ENCODE peak calls at places on chromosomes 5 and 9, in nine cellular contexts. E is cardiac fibroblast, G is endothelial cell, Z is left ventricle myocardium inferior, R is spleen, U is foreskin fibroblast, Q is choroid plexus epithelial cell, I is GM10248, M is endothelial cell of umbilical vein. X is an unnamed sample.

GRCh38 chr9:126399251-126399650 is 72.6 kb downstream of the MVB12B start:
- DNase-seq in E (no peak), G (no peak), Z (no peak), R (no peak), U (no peak), Q (no peak), I (no peak), M (no peak), X (no peak)

GRCh38 chr5:78113689-78114088 is 180.8 kb downstream of the AP3B1 start:
- DNase-seq in E (no peak), G (no peak), Z (no peak), R (no peak), U (no peak), Q (no peak), I (peak), M (no peak), X (peak)

GRCh38 chr9:127706836-127707241 is at the start of gene CFAP157:
- DNase-seq in E (peak), G (peak), Z (no peak), R (no peak), U (no peak), Q (no peak), I (no peak), M (no peak), X (no peak)

GRCh38 chr5:151700816-151701215 is 14.1 kb upstream of the SPARC start:
- DNase-seq in E (no peak), G (no peak), Z (no peak), R (no peak), U (no peak), Q (no peak), I (peak), M (no peak), X (peak)

GRCh38 chr5:169803077-169803981 is 166.3 kb downstream of the DOCK2 start:
- DNase-seq in E (peak), G (no peak), Z (peak), R (no peak), U (peak), Q (peak), I (no peak), M (no peak), X (no peak)

GRCh38 chr9:91825422-91825821 is 124.6 kb downstream of the ROR2 start:
- DNase-seq in E (peak), G (no peak), Z (no peak), R (no peak), U (peak), Q (peak), I (no peak), M (no peak), X (no peak)

GRCh38 chr5:6469836-6470235 is 21.2 kb downstream of the UBE2QL1 start:
- DNase-seq in E (no peak), G (no peak), Z (no peak), R (no peak), U (no peak), Q (no peak), I (no peak), M (no peak), X (no peak)

GRCh38 chr5:77855369-77855768 is 79.2 kb upstream of the TBCA start:
- DNase-seq in E (no peak), G (no peak), Z (no peak), R (no peak), U (no peak), Q (no peak), I (no peak), M (no peak), X (no peak)

GRCh38 chr5:10145922-10146321 is 103.8 kb downstream of the ATPSCKMT start:
- DNase-seq in E (peak), G (no peak), Z (no peak), R (no peak), U (peak), Q (peak), I (no peak), M (no peak), X (no peak)

GRCh38 chr5:103582364-103582763 is 19.8 kb upstream of the NUDT12 start:
- DNase-seq in E (peak), G (peak), Z (no peak), R (no peak), U (no peak), Q (peak), I (no peak), M (peak), X (no peak)

GRCh38 chr9:128420651-128421473 is at the start of gene CERCAM:
- DNase-seq in E (peak), G (peak), Z (peak), R (peak), U (peak), Q (peak), I (peak), M (peak), X (peak)

GRCh38 chr5:9513825-9514224 is 32.0 kb downstream of the SEMA5A start:
- DNase-seq in E (peak), G (no peak), Z (no peak), R (no peak), U (peak), Q (peak), I (no peak), M (no peak), X (no peak)

GRCh38 chr9:71446499-71447411 is 321.6 kb downstream of the CEMIP2 start:
- DNase-seq in E (peak), G (peak), Z (no peak), R (peak), U (peak), Q (peak), I (peak), M (peak), X (peak)

GRCh38 chr5:107466233-107466769 is 204.4 kb downstream of the EFNA5 start:
- DNase-seq in E (peak), G (no peak), Z (no peak), R (no peak), U (peak), Q (peak), I (no peak), M (peak), X (no peak)

GRCh38 chr9:76944011-76944410 is 38.1 kb upstream of the PRUNE2 start:
- DNase-seq in E (peak), G (no peak), Z (no peak), R (no peak), U (no peak), Q (no peak), I (no peak), M (no peak), X (no peak)

GRCh38 chr9:652896-653295 is 188.6 kb upstream of the DMRT1 start:
- DNase-seq in E (peak), G (no peak), Z (peak), R (no peak), U (no peak), Q (peak), I (no peak), M (no peak), X (no peak)

GRCh38 chr5:154312571-154312970 is 122.0 kb downstream of the GALNT10 start:
- DNase-seq in E (peak), G (no peak), Z (no peak), R (no peak), U (peak), Q (peak), I (no peak), M (peak), X (no peak)

GRCh38 chr9:97038551-97038908 is 412 bp downstream of the CTSV start:
- DNase-seq in E (no peak), G (peak), Z (no peak), R (no peak), U (no peak), Q (no peak), I (no peak), M (no peak), X (no peak)

GRCh38 chr5:29811914-29812679 is 1381.4 kb upstream of the CDH6 start:
- DNase-seq in E (no peak), G (no peak), Z (no peak), R (no peak), U (no peak), Q (no peak), I (no peak), M (no peak), X (no peak)

GRCh38 chr5:143139585-143139984 is 263.9 kb downstream of the NR3C1 start:
- DNase-seq in E (no peak), G (no peak), Z (no peak), R (no peak), U (no peak), Q (no peak), I (no peak), M (no peak), X (no peak)

GRCh38 chr5:73378070-73378469 is 70.5 kb downstream of the FOXD1 start:
- DNase-seq in E (no peak), G (no peak), Z (no peak), R (no peak), U (peak), Q (peak), I (no peak), M (no peak), X (no peak)

GRCh38 chr5:79025054-79025465 is 40.0 kb upstream of the ARSB start:
- DNase-seq in E (peak), G (peak), Z (peak), R (no peak), U (peak), Q (peak), I (peak), M (peak), X (peak)

GRCh38 chr5:82165740-82166530 is 112.2 kb downstream of the RPS23 start:
- DNase-seq in E (peak), G (peak), Z (peak), R (no peak), U (peak), Q (peak), I (peak), M (peak), X (peak)

GRCh38 chr5:42951169-42951846 is 88.8 kb downstream of the ANXA2R start:
- DNase-seq in E (peak), G (no peak), Z (peak), R (peak), U (no peak), Q (peak), I (peak), M (peak), X (peak)

GRCh38 chr9:87695523-87695922 is 30.4 kb upstream of the CTSL start:
- DNase-seq in E (no peak), G (no peak), Z (no peak), R (no peak), U (no peak), Q (no peak), I (no peak), M (no peak), X (no peak)

GRCh38 chr9:129052592-129052991 is 16.2 kb downstream of the MIGA2 start:
- DNase-seq in E (no peak), G (no peak), Z (peak), R (no peak), U (no peak), Q (peak), I (no peak), M (no peak), X (no peak)

GRCh38 chr5:50744761-50745160 is 78.3 kb downstream of the PARP8 start:
- DNase-seq in E (peak), G (no peak), Z (no peak), R (no peak), U (peak), Q (peak), I (peak), M (no peak), X (peak)

GRCh38 chr5:141492168-141492885 is 3.4 kb downstream of the PCDHGC5 start:
- DNase-seq in E (no peak), G (no peak), Z (no peak), R (peak), U (no peak), Q (no peak), I (peak), M (no peak), X (peak)

GRCh38 chr9:126439402-126439765 is 112.8 kb downstream of the MVB12B start:
- DNase-seq in E (peak), G (no peak), Z (no peak), R (no peak), U (peak), Q (peak), I (no peak), M (no peak), X (no peak)

GRCh38 chr9:89360465-89360864 is 42.2 kb downstream of the SECISBP2 start:
- DNase-seq in E (no peak), G (no peak), Z (no peak), R (no peak), U (no peak), Q (no peak), I (no peak), M (no peak), X (no peak)

GRCh38 chr9:21465859-21466518 is 16.1 kb downstream of the IFNE start:
- DNase-seq in E (peak), G (peak), Z (no peak), R (no peak), U (peak), Q (peak), I (peak), M (peak), X (peak)

GRCh38 chr9:28135571-28135970 is 562.3 kb upstream of the C9orf72 start:
- DNase-seq in E (no peak), G (no peak), Z (no peak), R (no peak), U (no peak), Q (no peak), I (no peak), M (peak), X (no peak)

GRCh38 chr9:131107760-131108159 is 11.4 kb downstream of the AIF1L start:
- DNase-seq in E (no peak), G (no peak), Z (no peak), R (peak), U (no peak), Q (no peak), I (no peak), M (no peak), X (no peak)

GRCh38 chr5:132383261-132383660 is 13.8 kb downstream of the SLC22A5 start:
- DNase-seq in E (no peak), G (no peak), Z (no peak), R (no peak), U (no peak), Q (no peak), I (no peak), M (no peak), X (no peak)

GRCh38 chr9:100306283-100306682 is 46.5 kb downstream of the TEX10 start:
- DNase-seq in E (no peak), G (no peak), Z (no peak), R (no peak), U (no peak), Q (no peak), I (no peak), M (no peak), X (no peak)

GRCh38 chr9:100308965-100309564 is 43.7 kb downstream of the TEX10 start:
- DNase-seq in E (no peak), G (no peak), Z (no peak), R (no peak), U (no peak), Q (peak), I (no peak), M (no peak), X (no peak)

GRCh38 chr9:100307061-100307460 is 45.7 kb downstream of the TEX10 start:
- DNase-seq in E (no peak), G (no peak), Z (no peak), R (no peak), U (no peak), Q (no peak), I (no peak), M (no peak), X (no peak)

DNA sequence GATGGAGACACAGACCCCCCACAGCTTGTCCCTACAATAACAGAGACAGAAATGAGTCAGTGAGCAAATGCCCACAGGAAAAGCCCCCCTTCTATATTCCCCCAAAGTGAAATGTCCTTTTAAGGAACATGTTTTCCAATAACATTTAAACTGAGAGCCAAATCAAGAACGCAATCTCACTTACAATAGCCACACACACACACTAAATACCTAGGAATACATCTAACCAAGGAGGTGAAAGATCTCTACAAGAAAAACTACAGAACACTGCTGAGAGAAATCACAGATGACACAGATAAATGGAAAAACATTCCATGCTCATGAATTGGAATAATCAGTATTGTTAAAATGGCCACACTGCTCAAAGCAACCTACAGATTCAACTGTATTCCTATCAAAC is 48.9 kb downstream of the TEX10 start:
- DNase-seq in E (no peak), G (no peak), Z (no peak), R (no peak), U (no peak), Q (no peak), I (no peak), M (peak), X (no peak)
- TF ChIP-seq CTCF in E (no peak), G (no peak), Z (no peak), R (no peak), U (no peak), Q (no peak), I (no peak), M (no peak), X (no peak)

DNA sequence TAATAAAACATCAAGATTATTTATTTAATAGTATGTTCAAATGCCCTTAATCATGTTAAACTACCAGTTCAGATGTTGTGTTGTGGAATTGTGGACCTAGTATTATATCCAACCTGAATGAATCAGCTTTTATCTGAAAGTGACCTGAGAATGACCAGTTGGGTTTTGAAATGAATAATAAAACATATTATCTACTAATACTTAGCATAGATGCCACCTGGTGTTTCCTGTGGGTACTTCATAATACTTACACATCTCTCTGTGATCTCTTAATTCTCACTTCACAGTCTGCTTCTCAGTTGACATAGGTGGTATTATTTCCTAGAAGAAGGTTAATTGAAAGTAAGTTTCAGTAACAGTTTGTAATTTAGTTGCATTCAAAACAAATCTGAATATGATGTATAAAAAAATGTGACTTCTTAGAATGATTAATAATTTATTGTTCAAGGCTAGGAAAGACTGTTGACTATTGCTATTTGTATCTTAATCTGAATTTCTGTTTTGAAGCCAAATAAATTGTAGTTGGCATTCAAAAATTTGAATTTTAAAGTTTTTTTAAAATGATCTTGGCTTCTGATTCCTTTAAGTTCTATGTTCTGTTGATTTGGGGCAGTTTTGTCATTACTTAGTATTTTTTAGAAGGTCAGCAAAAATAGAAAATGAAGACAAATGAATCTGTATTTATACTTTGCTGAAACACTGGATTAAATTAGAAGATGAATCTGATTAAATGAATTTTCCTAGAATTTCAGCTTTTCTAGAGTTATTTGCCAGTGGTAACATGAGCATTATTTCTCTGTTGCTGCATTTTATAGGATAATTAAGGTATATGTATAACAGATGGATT is 48.2 kb downstream of the KIF2A start:
- DNase-seq in E (peak), G (no peak), Z (no peak), R (no peak), U (peak), Q (peak), I (peak), M (peak), X (peak)
- TF ChIP-seq CTCF in E (peak), G (peak), Z (peak), R (peak), U (peak), Q (peak), I (peak), M (peak), X (peak)

GRCh38 chr5:34656001-34656699 is at the start of gene RAI14:
- DNase-seq in E (peak), G (peak), Z (peak), R (peak), U (peak), Q (peak), I (peak), M (peak), X (peak)
- TF ChIP-seq CTCF in E (no peak), G (no peak), Z (peak), R (no peak), U (no peak), Q (no peak), I (no peak), M (peak), X (no peak)

GRCh38 chr5:133565993-133566392 is 46.3 kb downstream of the FSTL4 start:
- DNase-seq in E (peak), G (peak), Z (no peak), R (no peak), U (peak), Q (peak), I (no peak), M (peak), X (no peak)

GRCh38 chr5:133564921-133565565 is 47.3 kb downstream of the FSTL4 start:
- DNase-seq in E (no peak), G (no peak), Z (no peak), R (no peak), U (no peak), Q (no peak), I (no peak), M (no peak), X (no peak)

GRCh38 chr5:133569347-133569746 is 43.0 kb downstream of the FSTL4 start:
- DNase-seq in E (peak), G (no peak), Z (no peak), R (no peak), U (peak), Q (peak), I (no peak), M (no peak), X (no peak)
- TF ChIP-seq CTCF in E (no peak), G (no peak), Z (no peak), R (no peak), U (no peak), Q (no peak), I (no peak), M (no peak), X (no peak)

GRCh38 chr5:543755-544674 is 19.8 kb upstream of the SLC9A3 start:
- DNase-seq in E (no peak), G (no peak), Z (peak), R (peak), U (no peak), Q (no peak), I (peak), M (no peak), X (peak)
- TF ChIP-seq CTCF in E (no peak), G (no peak), Z (no peak), R (no peak), U (no peak), Q (no peak), I (no peak), M (no peak), X (no peak)

DNA sequence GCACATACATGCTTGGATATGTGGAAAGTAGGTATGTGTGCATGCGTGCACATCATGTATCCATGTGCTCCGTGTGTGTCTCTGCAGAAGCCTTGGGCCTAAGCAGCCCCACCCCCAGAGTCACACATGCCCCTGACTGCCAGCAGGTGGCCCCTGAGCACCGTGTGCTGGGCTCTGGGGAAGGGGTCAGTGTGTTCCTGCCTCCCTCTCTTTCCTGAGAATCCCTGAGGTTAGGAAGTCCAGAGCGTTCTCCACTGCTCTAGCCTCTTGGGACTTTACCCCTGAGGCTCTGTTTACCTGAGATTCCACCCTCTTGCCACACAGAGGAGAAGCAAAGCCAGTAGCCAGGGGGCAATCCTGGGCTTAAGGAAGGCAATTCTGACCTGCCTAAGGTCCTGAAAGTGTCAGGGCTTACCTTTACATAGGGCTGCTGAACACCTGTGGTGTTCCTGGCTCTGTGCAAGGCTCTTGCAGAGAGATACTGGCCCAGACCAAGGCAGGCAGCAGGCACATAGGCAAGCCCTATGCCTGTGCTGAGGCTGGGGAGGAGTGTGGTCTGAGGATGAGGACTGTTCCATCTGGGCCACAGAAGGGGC is 207.3 kb downstream of the TMEM38B start:
- DNase-seq in E (peak), G (peak), Z (peak), R (no peak), U (no peak), Q (peak), I (peak), M (peak), X (peak)
- TF ChIP-seq CTCF in E (peak), G (peak), Z (peak), R (no peak), U (peak), Q (peak), I (peak), M (peak), X (peak)

X was measured in GM20000.